ENCODE peak calls at places on chromosomes 11 and 22, in nine cellular contexts. D is hepatocyte, F is PC-3, E is GM23248, J is neural progenitor cell, X is GM23338, O is OCI-LY7, A is MM.1S, H is SK-N-SH. G is an unnamed sample.

GRCh38 chr11:57901756-57902155 is 121.9 kb upstream of the OR9Q1 start:
- DNase-seq in E (no peak), A (no peak), H (no peak), X (no peak), F (peak), D (no peak), O (no peak), J (no peak), G (no peak)

GRCh38 chr11:99952816-99953215 is 734.3 kb upstream of the ARHGAP42 start:
- DNase-seq in E (peak), D (no peak), J (no peak), A (no peak), X (no peak), O (no peak), F (peak), H (no peak), G (no peak)

GRCh38 chr11:126821832-126822231 is 178.7 kb downstream of the KIRREL3 start:
- DNase-seq in J (no peak), O (no peak), A (no peak), E (no peak), X (no peak), D (no peak), H (no peak), F (no peak), G (no peak)

GRCh38 chr11:3037041-3037944 is 19.9 kb downstream of the CARS1 start:
- DNase-seq in J (peak), H (peak), A (peak), E (peak), O (peak), X (peak), D (peak), F (peak), G (peak)

GRCh38 chr11:31375866-31376265 is 6.2 kb downstream of the DNAJC24 start:
- DNase-seq in J (no peak), F (no peak), O (no peak), X (no peak), E (no peak), D (no peak), H (no peak), A (no peak), G (no peak)

GRCh38 chr22:30470655-30471054 is 1.2 kb downstream of the SEC14L3 start:
- DNase-seq in H (no peak), O (no peak), X (no peak), A (no peak), J (no peak), F (no peak), D (no peak), E (no peak), G (no peak)

GRCh38 chr11:105861225-105861624 is 160.8 kb downstream of the MSANTD4 start:
- DNase-seq in X (peak), O (no peak), A (no peak), J (no peak), F (peak), H (no peak), E (no peak), D (peak), G (no peak)

GRCh38 chr11:100619484-100619883 is 67.6 kb upstream of the ARHGAP42 start:
- DNase-seq in A (peak), H (no peak), D (no peak), E (peak), X (peak), O (no peak), F (peak), J (no peak), G (no peak)

GRCh38 chr22:23397618-23398567 is 182.2 kb downstream of the IGLL1 start:
- DNase-seq in X (no peak), O (no peak), J (no peak), H (no peak), E (no peak), F (no peak), D (no peak), A (no peak), G (no peak)

GRCh38 chr11:122808494-122808893 is 29.8 kb upstream of the CRTAM start:
- DNase-seq in A (no peak), J (no peak), E (peak), X (no peak), F (no peak), O (peak), H (no peak), D (no peak), G (no peak)

GRCh38 chr11:114026355-114026754 is 33.2 kb upstream of the ZBTB16 start:
- DNase-seq in F (peak), O (peak), D (peak), E (peak), H (no peak), X (peak), J (peak), A (peak), G (no peak)

GRCh38 chr11:64519541-64519940 is 71.5 kb upstream of the SLC22A12 start:
- DNase-seq in J (no peak), F (no peak), E (no peak), X (no peak), O (no peak), A (no peak), D (no peak), H (no peak), G (no peak)

GRCh38 chr22:32396746-32397145 is 15.3 kb downstream of the RTCB start:
- DNase-seq in F (peak), A (no peak), E (peak), H (no peak), J (no peak), O (no peak), X (no peak), D (no peak), G (no peak)

GRCh38 chr11:68382358-68382998 is 70.1 kb downstream of the LRP5 start:
- DNase-seq in X (no peak), J (no peak), O (no peak), D (no peak), E (no peak), H (no peak), F (no peak), A (no peak), G (no peak)

GRCh38 chr11:2929511-2929879 is 275 bp upstream of the PHLDA2 start:
- DNase-seq in J (peak), F (peak), A (no peak), H (peak), X (no peak), D (peak), E (peak), O (no peak), G (peak)

GRCh38 chr11:72534859-72535547 is 100.7 kb upstream of the CLPB start:
- DNase-seq in J (peak), O (no peak), A (no peak), D (peak), H (peak), F (peak), X (peak), E (peak), G (peak)

GRCh38 chr11:9626778-9627394 is 37.0 kb upstream of the SWAP70 start:
- DNase-seq in D (no peak), E (no peak), H (no peak), F (no peak), J (peak), A (no peak), X (peak), O (no peak), G (no peak)

GRCh38 chr11:107182983-107183382 is 164.7 kb upstream of the GUCY1A2 start:
- DNase-seq in X (no peak), F (peak), J (no peak), A (no peak), D (no peak), O (no peak), E (peak), H (no peak), G (no peak)

GRCh38 chr11:8328848-8329330 is 65.2 kb upstream of the LMO1 start:
- DNase-seq in H (peak), A (peak), D (peak), F (peak), O (peak), J (peak), X (peak), E (peak), G (peak)
- TF ChIP-seq EZH2phosphoT487 in H (no peak), A (no peak), D (no peak), F (no peak), O (no peak), J (no peak), X (no peak), E (no peak), G (no peak)

DNA sequence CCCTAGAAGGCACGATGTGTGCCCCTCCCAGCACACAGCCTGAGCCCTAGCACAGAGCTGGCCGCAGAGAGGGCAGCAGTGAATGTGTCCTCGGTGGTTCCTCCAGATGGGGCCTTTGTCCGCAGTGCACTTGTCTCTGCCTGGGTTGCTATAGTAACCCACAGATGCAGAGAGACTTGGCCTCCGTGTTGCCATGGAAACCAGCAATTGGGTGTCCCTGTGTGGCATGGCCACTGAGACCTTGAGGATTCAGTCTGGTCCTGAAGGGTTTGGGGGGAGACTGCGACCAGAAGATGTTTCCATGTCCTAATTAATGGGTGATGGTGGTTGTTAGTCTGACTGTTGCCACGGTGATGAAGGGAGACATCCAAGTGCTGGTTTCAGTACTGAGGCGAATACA is 42.6 kb upstream of the TUB start:
- DNase-seq in F (no peak), J (peak), E (no peak), O (no peak), H (no peak), X (peak), A (no peak), D (no peak), G (no peak)
- TF ChIP-seq EZH2phosphoT487 in F (no peak), J (no peak), E (no peak), O (no peak), H (no peak), X (no peak), A (no peak), D (no peak), G (no peak)

GRCh38 chr22:49692499-49693225 is 135.0 kb downstream of the BRD1 start:
- DNase-seq in H (no peak), A (no peak), X (no peak), D (no peak), J (no peak), F (no peak), E (no peak), O (no peak), G (no peak)
- TF ChIP-seq EZH2phosphoT487 in H (no peak), A (no peak), X (no peak), D (no peak), J (no peak), F (no peak), E (no peak), O (no peak), G (no peak)

DNA sequence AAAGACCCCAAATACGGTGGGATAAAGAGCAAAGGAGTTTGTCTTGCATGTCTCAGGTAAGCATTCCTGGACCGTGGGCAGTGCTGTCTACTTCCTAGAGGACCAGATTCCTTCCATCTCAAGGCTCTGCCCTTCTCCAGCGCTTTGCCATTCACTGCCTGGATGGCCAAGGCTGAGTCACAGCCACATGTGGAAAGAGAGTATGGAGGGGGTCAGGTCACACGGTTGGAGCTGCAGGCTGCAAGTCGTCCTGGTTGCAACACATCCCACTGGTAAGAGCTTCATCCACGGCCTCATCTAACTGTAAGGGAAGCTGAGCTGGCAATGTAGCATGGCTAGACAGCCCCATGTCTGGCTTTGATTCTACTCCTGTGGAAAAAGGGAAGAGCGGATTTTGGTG is 300.7 kb downstream of the DDX10 start:
- DNase-seq in F (no peak), E (peak), O (no peak), H (no peak), J (no peak), D (peak), A (no peak), X (no peak), G (no peak)
- TF ChIP-seq EZH2phosphoT487 in F (no peak), E (no peak), O (no peak), H (no peak), J (no peak), D (no peak), A (no peak), X (no peak), G (no peak)

GRCh38 chr11:128927108-128927461 is 15.6 kb downstream of the TP53AIP1 start:
- DNase-seq in X (no peak), H (no peak), F (no peak), A (no peak), E (no peak), J (no peak), O (no peak), D (no peak), G (no peak)

GRCh38 chr11:128929468-128929867 is 13.2 kb downstream of the TP53AIP1 start:
- DNase-seq in F (no peak), A (no peak), X (peak), O (no peak), J (no peak), E (no peak), D (no peak), H (no peak), G (no peak)

GRCh38 chr11:128927683-128928336 is 14.9 kb downstream of the TP53AIP1 start:
- DNase-seq in X (peak), D (no peak), O (no peak), E (no peak), A (no peak), H (no peak), F (no peak), J (no peak), G (no peak)

GRCh38 chr11:128929991-128930390 is 12.7 kb downstream of the TP53AIP1 start:
- DNase-seq in A (no peak), F (no peak), H (no peak), J (no peak), E (peak), X (no peak), D (no peak), O (no peak), G (no peak)

DNA sequence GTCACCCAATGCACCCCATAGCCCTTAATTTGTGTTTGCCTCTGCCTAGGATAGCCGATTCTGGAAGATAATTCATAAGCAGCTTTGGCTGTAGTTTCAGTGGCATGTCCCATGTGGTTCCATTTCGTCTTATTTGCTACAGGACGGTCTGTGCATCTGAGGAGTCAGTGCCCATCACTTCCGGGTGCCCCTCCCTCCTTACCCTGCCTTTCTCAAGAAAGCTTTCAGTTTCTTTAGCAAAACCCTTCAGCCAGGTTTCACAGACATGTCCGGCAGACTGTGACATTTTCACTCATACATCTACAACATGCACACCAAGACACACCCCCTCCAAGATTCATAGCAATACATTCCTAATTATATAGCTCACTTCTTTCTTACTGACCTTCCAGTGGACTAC is 14.3 kb downstream of the TP53AIP1 start:
- DNase-seq in D (no peak), E (peak), F (no peak), O (peak), H (no peak), A (peak), J (no peak), X (no peak), G (no peak)
- TF ChIP-seq EZH2phosphoT487 in D (no peak), E (no peak), F (no peak), O (no peak), H (no peak), A (no peak), J (no peak), X (no peak), G (no peak)

DNA sequence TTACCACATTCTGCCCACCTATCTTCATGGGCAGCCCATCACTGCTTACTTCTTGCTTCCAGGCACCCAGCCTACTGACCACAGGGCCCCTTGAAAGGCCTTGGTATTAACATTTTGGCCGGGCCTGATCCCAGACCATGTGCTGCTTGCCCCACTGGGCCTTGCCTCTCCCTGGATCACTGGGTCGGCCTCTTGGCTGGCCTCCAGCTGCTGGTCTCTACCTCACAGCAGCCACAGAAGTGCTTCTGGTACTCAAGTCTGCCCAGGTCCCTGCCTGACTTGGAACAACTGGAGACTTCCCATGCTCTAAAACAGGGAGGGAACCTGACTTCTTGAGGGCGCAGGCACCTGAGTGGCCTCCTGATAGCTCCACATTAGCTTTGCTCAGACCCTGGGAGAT is 63.6 kb downstream of the THAP12 start:
- DNase-seq in X (no peak), F (no peak), J (no peak), O (no peak), D (no peak), E (no peak), H (no peak), A (no peak), G (no peak)
- TF ChIP-seq EZH2phosphoT487 in X (no peak), F (no peak), J (no peak), O (no peak), D (no peak), E (no peak), H (no peak), A (no peak), G (no peak)

G was measured in HCT116.